ENCODE peak calls at places on chromosomes 11 and 22, in nine cellular contexts. H is NCI-H524; R is stimulated activated CD4-positive, alpha-beta T cell treated with anti-CD3 and anti-CD28 coated beads, Interleukin-4, amount 100 ng/mL, for 1 hour; F is effector memory CD8-positive, alpha-beta T cell; Q is NT2/D1; P is K562; I is NCI-H1092 treated with DMSO at 0.1 percent for 48 hours; K is A172; T is HFFc6. M is an unnamed sample.

GRCh38 chr11:124482362-124483147 is 37.1 kb upstream of the OR8B8 start:
- DNase-seq in R (no peak), Q (no peak), F (no peak), T (peak; percentile 5), P (no peak), K (no peak), H (no peak), I (no peak), M (no peak)

GRCh38 chr22:29480512-29481264 is 670 bp downstream of the NEFH start:
- DNase-seq in F (peak; percentile 19), H (no peak), P (peak; percentile 78), I (no peak), T (no peak), Q (peak; percentile 51), K (no peak), R (peak; percentile 27), M (no peak)

GRCh38 chr11:118916842-118917388 is 8.8 kb downstream of the BCL9L start:
- DNase-seq in H (no peak), R (no peak), T (peak; percentile 89), I (no peak), P (no peak), K (peak; percentile 30), Q (no peak), F (no peak), M (no peak)

GRCh38 chr11:84247931-84248330 is 961.8 kb upstream of the CCDC90B start:
- DNase-seq in T (no peak), I (peak; percentile 9), F (no peak), H (no peak), P (no peak), R (no peak), Q (no peak), K (no peak), M (no peak)

GRCh38 chr11:134229131-134229790 is 4.8 kb downstream of the VPS26B start:
- DNase-seq in P (no peak), T (peak; percentile 30), H (no peak), Q (no peak), F (no peak), K (no peak), I (no peak), R (no peak), M (no peak)

GRCh38 chr11:27291302-27291889 is 71.6 kb downstream of the CCDC34 start:
- DNase-seq in R (no peak), Q (no peak), F (no peak), H (no peak), T (no peak), P (no peak), I (no peak), K (peak; percentile 25), M (peak; percentile 8)

GRCh38 chr11:47451990-47452389 is 3.1 kb upstream of the RAPSN start:
- DNase-seq in P (no peak), F (no peak), H (no peak), I (no peak), R (no peak), Q (no peak), K (no peak), T (no peak), M (no peak)

GRCh38 chr11:57430946-57431345 is 4.0 kb upstream of the SLC43A3 start:
- DNase-seq in I (no peak), F (no peak), H (no peak), R (no peak), Q (no peak), T (no peak), K (no peak), P (no peak), M (no peak)

GRCh38 chr11:57476883-57477506 is 16.7 kb downstream of the RTN4RL2 start:
- DNase-seq in T (peak; percentile 27), R (peak; percentile 38), K (no peak), H (no peak), I (no peak), P (no peak), Q (no peak), F (no peak), M (no peak)

GRCh38 chr11:103586756-103587155 is 449.7 kb upstream of the DDI1 start:
- DNase-seq in T (no peak), Q (no peak), H (no peak), K (no peak), I (no peak), P (no peak), R (no peak), F (no peak), M (no peak)

GRCh38 chr11:127195791-127196190 is 195.2 kb upstream of the KIRREL3 start:
- DNase-seq in K (no peak), R (no peak), P (no peak), H (no peak), I (no peak), Q (no peak), F (no peak), T (no peak), M (no peak)

GRCh38 chr22:39546889-39547586 is 14.5 kb upstream of the RPS19BP1 start:
- DNase-seq in I (peak; percentile 54), H (no peak), R (no peak), P (no peak), Q (no peak), K (peak; percentile 55), T (no peak), F (no peak), M (no peak)

GRCh38 chr11:118060879-118061278 is 16.0 kb upstream of the TMPRSS4 start:
- DNase-seq in P (peak; percentile 49), F (no peak), Q (no peak), R (no peak), I (no peak), H (no peak), T (no peak), K (no peak), M (no peak)

GRCh38 chr11:31874631-31875191 is 63.6 kb upstream of the PAX6 start:
- DNase-seq in K (peak; percentile 56), R (no peak), I (no peak), Q (no peak), F (no peak), H (peak; percentile 74), T (no peak), P (no peak), M (no peak)

GRCh38 chr11:125114518-125114917 is 3.1 kb upstream of the TMEM218 start:
- DNase-seq in H (no peak), P (no peak), R (no peak), F (no peak), K (no peak), T (no peak), I (no peak), Q (no peak), M (peak; percentile 8)

GRCh38 chr11:125200441-125200840 is 35.9 kb downstream of the PKNOX2 start:
- DNase-seq in R (no peak), H (no peak), T (no peak), Q (no peak), I (no peak), F (no peak), K (no peak), P (no peak), M (no peak)

GRCh38 chr22:49571326-49571725 is 256.3 kb downstream of the BRD1 start:
- DNase-seq in H (no peak), F (no peak), I (no peak), K (no peak), R (no peak), T (no peak), P (no peak), Q (no peak), M (no peak)

GRCh38 chr11:2808850-2809847 is 76.4 kb downstream of the CDKN1C start:
- DNase-seq in F (no peak), T (no peak), R (no peak), K (no peak), P (no peak), I (no peak), H (no peak), Q (no peak), M (no peak)

GRCh38 chr11:18461909-18462308 is 6.3 kb downstream of the LDHAL6A start:
- DNase-seq in K (no peak), P (no peak), Q (no peak), H (no peak), F (no peak), T (no peak), I (no peak), R (no peak), M (no peak)

GRCh38 chr11:132862137-132862536 is 670.2 kb downstream of the OPCML start:
- DNase-seq in K (no peak), F (no peak), I (no peak), H (no peak), P (no peak), R (no peak), Q (no peak), T (no peak), M (no peak)

GRCh38 chr22:35568751-35569725 is 28.4 kb downstream of the RASD2 start:
- DNase-seq in K (peak; percentile 66), F (no peak), R (no peak), T (peak; percentile 77), P (no peak), I (no peak), Q (no peak), H (peak; percentile 68), M (no peak)

GRCh38 chr11:34029176-34029575 is 22.4 kb upstream of the CAPRIN1 start:
- DNase-seq in P (no peak), T (no peak), F (no peak), H (no peak), Q (no peak), I (no peak), K (no peak), R (no peak), M (no peak)

GRCh38 chr11:113514856-113515255 is 39.7 kb upstream of the DRD2 start:
- DNase-seq in F (no peak), P (no peak), H (no peak), R (no peak), K (no peak), T (no peak), Q (no peak), I (no peak), M (no peak)

GRCh38 chr11:27945323-27945722 is 162.6 kb downstream of the KIF18A start:
- DNase-seq in Q (no peak), F (no peak), I (no peak), R (no peak), P (no peak), T (no peak), H (no peak), K (no peak), M (peak; percentile 1)

GRCh38 chr11:15568440-15568839 is 453.7 kb downstream of the INSC start:
- DNase-seq in T (no peak), R (no peak), I (peak; percentile 16), K (no peak), F (no peak), P (no peak), Q (no peak), H (no peak), M (no peak)

GRCh38 chr22:44314425-44315067 is 1.8 kb upstream of the SHISAL1 start:
- DNase-seq in F (no peak), Q (no peak), P (no peak), R (no peak), H (no peak), I (no peak), T (no peak), K (no peak), M (no peak)

GRCh38 chr11:120134106-120134930 is 3.6 kb downstream of the TRIM29 start:
- DNase-seq in T (no peak), R (no peak), P (no peak), K (no peak), Q (no peak), F (no peak), H (no peak), I (no peak), M (no peak)

GRCh38 chr11:22407899-22408298 is 69.7 kb downstream of the SLC17A6 start:
- DNase-seq in Q (no peak), F (no peak), H (no peak), P (no peak), R (no peak), T (no peak), K (no peak), I (peak; percentile 76), M (no peak)

GRCh38 chr11:96049426-96049825 is 125.5 kb upstream of the MTMR2 start:
- DNase-seq in Q (no peak), R (no peak), P (no peak), T (peak; percentile 36), F (no peak), I (no peak), H (no peak), K (no peak), M (no peak)

GRCh38 chr11:2298795-2299747 is 2.6 kb downstream of the C11orf21 start:
- DNase-seq in T (no peak), F (peak; percentile 3), K (no peak), P (peak; percentile 65), Q (peak; percentile 47), I (peak; percentile 77), H (peak; percentile 6), R (peak; percentile 25), M (no peak)

GRCh38 chr11:12019337-12019736 is 10.9 kb upstream of the DKK3 start:
- DNase-seq in I (no peak), T (no peak), Q (no peak), R (no peak), H (no peak), K (no peak), F (no peak), P (no peak), M (no peak)

M was measured in KBM-7.